ENCODE peak calls at places on chromosomes 1 and 21, in six cellular contexts. L is pancreas; T is gastrocnemius medialis; Y is activated naive CD4-positive, alpha-beta T cell treated with anti-CD3 and anti-CD28 coated beads, Interleukin-2, amount 50 U/mL, for 72 hours; F is activated CD4-positive, alpha-beta T cell treated with anti-CD3 and anti-CD28 coated beads for 36 hours; D is stimulated activated naive CD8-positive, alpha-beta T cell treated with anti-CD3 and anti-CD28 coated beads, Interleukin-15, Interleukin-2, amounts not matched to agents 100 U/mL and 50 U/mL, for 24 hours. G is an unnamed sample.

GRCh38 chr1:46983825-46984586 is 39.5 kb upstream of the CYP4X1 start:
- ATAC-seq in L (no peak), T (no peak), Y (no peak), F (no peak), D (no peak), G (no peak)

GRCh38 chr1:174393885-174394284 is 53.9 kb upstream of the GPR52 start:
- ATAC-seq in L (no peak), T (no peak), Y (no peak), F (no peak), D (no peak), G (no peak)

GRCh38 chr1:192763243-192763642 is 45.6 kb upstream of the RGS2 start:
- ATAC-seq in L (no peak), T (no peak), Y (no peak), F (no peak), D (no peak), G (no peak)

GRCh38 chr1:20981903-20982695 is 194.6 kb downstream of the EIF4G3 start:
- ATAC-seq in L (peak), T (peak), Y (no peak), F (no peak), D (no peak), G (no peak)

GRCh38 chr1:6280761-6281451 is 20.0 kb upstream of the GPR153 start:
- ATAC-seq in L (no peak), T (no peak), Y (no peak), F (no peak), D (no peak), G (no peak)

GRCh38 chr1:205700865-205701401 is 20.6 kb upstream of the SLC45A3 start:
- ATAC-seq in L (no peak), T (no peak), Y (peak), F (no peak), D (no peak), G (no peak)

GRCh38 chr1:147545133-147545532 is 3.8 kb downstream of the BCL9 start:
- ATAC-seq in L (no peak), T (peak), Y (peak), F (peak), D (peak), G (peak)

GRCh38 chr1:63321061-63321787 is 1.1 kb upstream of the FOXD3 start:
- ATAC-seq in L (no peak), T (no peak), Y (no peak), F (no peak), D (no peak), G (no peak)

GRCh38 chr1:217626321-217626720 is 4.6 kb downstream of the GPATCH2 start:
- ATAC-seq in L (no peak), T (no peak), Y (peak), F (peak), D (peak), G (peak)

GRCh38 chr21:41766051-41766882 is 585 bp downstream of the RIPK4 start:
- ATAC-seq in L (peak), T (no peak), Y (peak), F (no peak), D (no peak), G (no peak)

GRCh38 chr1:104636581-104636980 is 886.9 kb downstream of the AMY1C start:
- ATAC-seq in L (no peak), T (no peak), Y (no peak), F (no peak), D (no peak), G (no peak)

GRCh38 chr1:25744140-25744581 is 55.8 kb upstream of the SELENON start:
- ATAC-seq in L (peak), T (peak), Y (no peak), F (no peak), D (no peak), G (no peak)

GRCh38 chr1:47231314-47232186 is 475 bp downstream of the TAL1 start:
- ATAC-seq in L (no peak), T (no peak), Y (peak), F (peak), D (no peak), G (peak)

GRCh38 chr21:43767980-43768867 is 7.9 kb downstream of the CSTB start:
- ATAC-seq in L (peak), T (no peak), Y (peak), F (no peak), D (no peak), G (no peak)

GRCh38 chr1:19220991-19221390 is 10.9 kb upstream of the UBR4 start:
- ATAC-seq in L (no peak), T (no peak), Y (no peak), F (no peak), D (no peak), G (no peak)

GRCh38 chr1:209510063-209510462 is 73.5 kb upstream of the CAMK1G start:
- ATAC-seq in L (no peak), T (no peak), Y (no peak), F (no peak), D (no peak), G (no peak)

GRCh38 chr1:82318265-82318664 is 517.5 kb downstream of the ADGRL2 start:
- ATAC-seq in L (no peak), T (no peak), Y (no peak), F (no peak), D (no peak), G (no peak)

GRCh38 chr1:214660900-214661299 is 57.9 kb downstream of the CENPF start:
- ATAC-seq in L (no peak), T (peak), Y (no peak), F (no peak), D (no peak), G (no peak)

GRCh38 chr1:229402993-229403392 is 30.9 kb downstream of the ACTA1 start:
- ATAC-seq in L (no peak), T (no peak), Y (no peak), F (no peak), D (no peak), G (no peak)

GRCh38 chr1:19360026-19360813 is 48.1 kb downstream of the SLC66A1 start:
- ATAC-seq in L (no peak), T (no peak), Y (peak), F (peak), D (no peak), G (peak)

GRCh38 chr1:229035748-229036082 is 235.2 kb upstream of the RAB4A start:
- ATAC-seq in L (no peak), T (no peak), Y (no peak), F (no peak), D (no peak), G (no peak)

GRCh38 chr1:184396081-184396480 is 9.3 kb downstream of the C1orf21 start:
- ATAC-seq in L (no peak), T (no peak), Y (no peak), F (no peak), D (peak), G (no peak)